ENCODE peak calls at places on chromosomes 6 and 20, in ten cellular contexts. N, A, D, O, I, H, F, P, U and J are unnamed samples.

GRCh38 chr20:33516882-33517281 is 27.0 kb downstream of the CBFA2T2 start:
- DNase-seq in N (no peak), A (no peak), D (no peak), O (no peak), I (no peak), H (no peak), F (no peak), P (no peak), U (no peak), J (no peak)

GRCh38 chr20:19786311-19786710 is 28.3 kb downstream of the RIN2 start:
- DNase-seq in N (no peak), A (no peak), D (peak), O (peak), I (no peak), H (peak), F (no peak), P (peak), U (peak), J (peak)

GRCh38 chr6:144283781-144284473 is 1.2 kb upstream of the UTRN start:
- DNase-seq in N (no peak), A (no peak), D (no peak), O (no peak), I (no peak), H (no peak), F (no peak), P (no peak), U (no peak), J (no peak)

GRCh38 chr20:19249515-19249914 is 37.1 kb downstream of the SLC24A3 start:
- DNase-seq in N (no peak), A (no peak), D (no peak), O (peak), I (no peak), H (peak), F (no peak), P (no peak), U (no peak), J (no peak)

GRCh38 chr6:137982418-137983189 is 115.5 kb downstream of the TNFAIP3 start:
- DNase-seq in N (no peak), A (no peak), D (no peak), O (no peak), I (no peak), H (no peak), F (no peak), P (no peak), U (no peak), J (no peak)

GRCh38 chr6:132021552-132022375 is 70.6 kb upstream of the CCN2 start:
- DNase-seq in N (no peak), A (no peak), D (no peak), O (no peak), I (no peak), H (no peak), F (no peak), P (no peak), U (peak), J (no peak)

GRCh38 chr6:167776906-167777645 is 49.6 kb upstream of the AFDN start:
- DNase-seq in N (no peak), A (no peak), D (peak), O (no peak), I (no peak), H (no peak), F (no peak), P (no peak), U (no peak), J (peak)

GRCh38 chr6:42841844-42842584 is 37.4 kb upstream of the RPL7L1 start:
- DNase-seq in N (no peak), A (no peak), D (no peak), O (no peak), I (no peak), H (no peak), F (no peak), P (no peak), U (no peak), J (no peak)

GRCh38 chr20:2336471-2336870 is 40.7 kb downstream of the TGM3 start:
- DNase-seq in N (no peak), A (no peak), D (no peak), O (no peak), I (no peak), H (no peak), F (no peak), P (no peak), U (no peak), J (peak)

GRCh38 chr6:134310817-134311216 is 7.1 kb downstream of the SGK1 start:
- DNase-seq in N (no peak), A (no peak), D (no peak), O (no peak), I (no peak), H (no peak), F (no peak), P (no peak), U (no peak), J (no peak)

GRCh38 chr6:126631343-126631742 is 291.4 kb downstream of the CENPW start:
- DNase-seq in N (no peak), A (no peak), D (no peak), O (no peak), I (no peak), H (peak), F (no peak), P (no peak), U (no peak), J (no peak)

GRCh38 chr6:19830171-19830570 is 7.0 kb upstream of the ID4 start:
- DNase-seq in N (no peak), A (no peak), D (no peak), O (no peak), I (no peak), H (no peak), F (no peak), P (no peak), U (no peak), J (no peak)

GRCh38 chr6:166076625-166077024 is 91.0 kb downstream of the TBXT start:
- DNase-seq in N (no peak), A (no peak), D (no peak), O (no peak), I (no peak), H (no peak), F (no peak), P (no peak), U (no peak), J (no peak)

GRCh38 chr20:2102585-2103453 is 1.2 kb downstream of the STK35 start:
- DNase-seq in N (peak), A (peak), D (peak), O (peak), I (peak), H (peak), F (peak), P (peak), U (peak), J (peak)

GRCh38 chr20:11891827-11892521 is 25.7 kb upstream of the BTBD3 start:
- DNase-seq in N (peak), A (no peak), D (peak), O (peak), I (peak), H (peak), F (no peak), P (peak), U (peak), J (no peak)

GRCh38 chr20:43550456-43550855 is 8.4 kb upstream of the SGK2 start:
- DNase-seq in N (no peak), A (no peak), D (peak), O (no peak), I (no peak), H (no peak), F (no peak), P (no peak), U (no peak), J (no peak)

GRCh38 chr6:31838968-31839367 is 11.4 kb downstream of the HSPA1B start:
- DNase-seq in N (no peak), A (no peak), D (no peak), O (no peak), I (no peak), H (no peak), F (no peak), P (no peak), U (no peak), J (no peak)

GRCh38 chr6:46749731-46750130 is 3.0 kb downstream of the ANKRD66 start:
- DNase-seq in N (no peak), A (no peak), D (no peak), O (no peak), I (no peak), H (no peak), F (no peak), P (no peak), U (no peak), J (no peak)

GRCh38 chr6:30399390-30400058 is 54.6 kb downstream of the RPP21 start:
- DNase-seq in N (no peak), A (no peak), D (no peak), O (no peak), I (no peak), H (no peak), F (no peak), P (no peak), U (no peak), J (no peak)

GRCh38 chr6:170545405-170545804 is 7.7 kb downstream of the PSMB1 start:
- DNase-seq in N (no peak), A (no peak), D (no peak), O (no peak), I (no peak), H (no peak), F (no peak), P (no peak), U (no peak), J (no peak)

GRCh38 chr6:167493961-167494697 is 169.2 kb downstream of the TTLL2 start:
- DNase-seq in N (no peak), A (peak), D (no peak), O (peak), I (no peak), H (peak), F (no peak), P (peak), U (no peak), J (no peak)

GRCh38 chr6:50818673-50819072 is at the start of gene TFAP2B:
- DNase-seq in N (no peak), A (no peak), D (no peak), O (no peak), I (no peak), H (no peak), F (no peak), P (no peak), U (no peak), J (no peak)

GRCh38 chr6:82570083-82570482 is 206.5 kb downstream of the TPBG start:
- DNase-seq in N (no peak), A (no peak), D (no peak), O (no peak), I (no peak), H (no peak), F (no peak), P (no peak), U (no peak), J (no peak)

GRCh38 chr6:75693534-75693933 is 55.5 kb upstream of the MYO6 start:
- DNase-seq in N (no peak), A (no peak), D (no peak), O (no peak), I (no peak), H (no peak), F (no peak), P (no peak), U (no peak), J (no peak)

GRCh38 chr6:77450924-77451323 is 12.4 kb downstream of the HTR1B start:
- DNase-seq in N (no peak), A (no peak), D (no peak), O (no peak), I (no peak), H (no peak), F (no peak), P (no peak), U (no peak), J (no peak)

GRCh38 chr20:62524486-62524885 is 48.7 kb upstream of the GATA5 start:
- DNase-seq in N (no peak), A (no peak), D (no peak), O (no peak), I (no peak), H (no peak), F (no peak), P (no peak), U (no peak), J (no peak)

GRCh38 chr6:157056275-157056674 is 267.0 kb downstream of the TMEM242 start:
- DNase-seq in N (no peak), A (no peak), D (no peak), O (no peak), I (no peak), H (no peak), F (no peak), P (no peak), U (no peak), J (no peak)

GRCh38 chr6:39077882-39078594 is 29.5 kb downstream of the GLP1R start:
- DNase-seq in N (no peak), A (no peak), D (no peak), O (no peak), I (no peak), H (no peak), F (no peak), P (no peak), U (no peak), J (no peak)

GRCh38 chr20:46746972-46747371 is 37.5 kb downstream of the SLC2A10 start:
- DNase-seq in N (no peak), A (no peak), D (no peak), O (no peak), I (no peak), H (no peak), F (no peak), P (no peak), U (no peak), J (no peak)

GRCh38 chr20:2753456-2754040 is 46.9 kb downstream of the CPXM1 start:
- DNase-seq in N (no peak), A (no peak), D (peak), O (no peak), I (no peak), H (no peak), F (no peak), P (no peak), U (no peak), J (no peak)

GRCh38 chr6:79544299-79544927 is 7.2 kb upstream of the LCA5 start:
- DNase-seq in N (no peak), A (no peak), D (no peak), O (no peak), I (no peak), H (no peak), F (peak), P (no peak), U (no peak), J (no peak)

GRCh38 chr6:45709834-45710233 is 305.8 kb downstream of the CLIC5 start:
- DNase-seq in N (no peak), A (no peak), D (no peak), O (no peak), I (no peak), H (no peak), F (no peak), P (no peak), U (no peak), J (no peak)

GRCh38 chr6:31171931-31172882 is 1.7 kb upstream of the POU5F1 start:
- DNase-seq in N (no peak), A (no peak), D (no peak), O (no peak), I (no peak), H (no peak), F (no peak), P (no peak), U (no peak), J (no peak)

GRCh38 chr6:87054143-87054833 is 40.6 kb downstream of the CGA start:
- DNase-seq in N (no peak), A (no peak), D (no peak), O (no peak), I (no peak), H (no peak), F (no peak), P (no peak), U (no peak), J (no peak)

GRCh38 chr20:24634855-24635254 is 165.4 kb downstream of the SYNDIG1 start:
- DNase-seq in N (peak), A (no peak), D (no peak), O (no peak), I (no peak), H (peak), F (no peak), P (peak), U (no peak), J (peak)

GRCh38 chr6:43125555-43125954 is 45.5 kb upstream of the SRF start:
- DNase-seq in N (no peak), A (no peak), D (no peak), O (no peak), I (no peak), H (no peak), F (no peak), P (no peak), U (no peak), J (no peak)

GRCh38 chr20:58697201-58697866 is 4.7 kb downstream of the NPEPL1 start:
- DNase-seq in N (no peak), A (peak), D (peak), O (no peak), I (no peak), H (no peak), F (no peak), P (peak), U (no peak), J (no peak)

GRCh38 chr6:162538643-162539064 is 188.9 kb downstream of the PRKN start:
- DNase-seq in N (no peak), A (peak), D (no peak), O (no peak), I (no peak), H (no peak), F (no peak), P (no peak), U (no peak), J (no peak)

GRCh38 chr6:87840324-87840723 is 138.3 kb upstream of the AKIRIN2 start:
- DNase-seq in N (no peak), A (no peak), D (no peak), O (no peak), I (no peak), H (no peak), F (no peak), P (no peak), U (no peak), J (no peak)

GRCh38 chr6:52098649-52099184 is 11.3 kb upstream of the PKHD1 start:
- DNase-seq in N (no peak), A (no peak), D (no peak), O (no peak), I (no peak), H (no peak), F (no peak), P (no peak), U (no peak), J (no peak)

GRCh38 chr6:114421219-114421618 is 78.4 kb upstream of the HS3ST5 start:
- DNase-seq in N (no peak), A (no peak), D (no peak), O (no peak), I (no peak), H (no peak), F (no peak), P (no peak), U (no peak), J (no peak)
- TF ChIP-seq POLR2A in N (no peak), A (no peak), D (no peak), O (no peak), I (no peak), H (no peak), F (no peak), P (no peak), U (no peak), J (no peak)

DNA sequence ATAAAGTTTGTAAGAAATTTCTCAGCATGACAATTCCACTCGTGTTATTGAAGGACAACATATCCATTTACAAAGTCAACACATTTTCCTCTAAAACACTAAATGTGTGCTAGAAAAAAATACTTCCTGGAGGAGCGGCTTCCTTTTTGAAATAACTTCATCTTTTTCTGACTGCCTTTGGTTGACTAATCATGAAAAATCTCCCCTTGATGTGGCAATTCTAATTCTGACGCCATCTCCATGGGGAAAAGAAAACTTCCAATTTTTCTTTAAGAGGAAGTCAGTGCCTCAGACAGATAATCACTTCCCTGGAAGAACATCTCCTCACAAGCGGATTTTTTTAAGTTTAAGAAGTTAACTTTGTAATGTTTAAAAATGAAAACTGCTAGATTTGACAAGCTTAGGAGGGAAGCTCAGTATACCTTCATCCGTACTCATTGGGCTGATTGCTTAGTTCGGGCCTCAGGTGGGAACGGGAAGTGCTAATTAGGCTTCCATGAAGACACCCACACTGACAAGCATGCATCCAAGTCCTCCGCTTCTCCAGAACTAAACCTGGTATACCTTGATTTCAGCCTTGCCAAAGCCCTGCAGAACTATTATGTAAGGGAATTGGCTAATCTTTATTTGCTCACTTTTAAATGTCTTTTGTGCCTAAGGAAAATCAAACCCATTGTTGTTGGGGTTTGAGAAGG is 35.1 kb upstream of the DUSP22 start:
- DNase-seq in N (no peak), A (no peak), D (no peak), O (peak), I (no peak), H (no peak), F (no peak), P (no peak), U (no peak), J (no peak)
- TF ChIP-seq POLR2A in N (no peak), A (no peak), D (no peak), O (no peak), I (no peak), H (no peak), F (no peak), P (no peak), U (no peak), J (no peak)

GRCh38 chr6:159372333-159372732 is 203.1 kb downstream of the FNDC1 start:
- DNase-seq in N (no peak), A (no peak), D (no peak), O (no peak), I (no peak), H (no peak), F (no peak), P (no peak), U (no peak), J (no peak)
- TF ChIP-seq POLR2A in N (no peak), A (no peak), D (no peak), O (no peak), I (no peak), H (no peak), F (no peak), P (no peak), U (no peak), J (no peak)

GRCh38 chr20:37242503-37242902 is 19.1 kb downstream of the GHRH start:
- DNase-seq in N (no peak), A (no peak), D (no peak), O (no peak), I (no peak), H (no peak), F (no peak), P (no peak), U (no peak), J (no peak)

GRCh38 chr20:37244572-37244957 is 17.0 kb downstream of the GHRH start:
- DNase-seq in N (no peak), A (no peak), D (no peak), O (no peak), I (no peak), H (no peak), F (no peak), P (no peak), U (no peak), J (no peak)

GRCh38 chr20:37243076-37243936 is 18.3 kb downstream of the GHRH start:
- DNase-seq in N (no peak), A (no peak), D (no peak), O (no peak), I (no peak), H (no peak), F (no peak), P (no peak), U (peak), J (peak)

GRCh38 chr20:37245181-37245580 is 16.4 kb downstream of the GHRH start:
- DNase-seq in N (no peak), A (no peak), D (no peak), O (no peak), I (no peak), H (no peak), F (no peak), P (no peak), U (no peak), J (no peak)

GRCh38 chr20:37243937-37244571 is 17.6 kb downstream of the GHRH start:
- DNase-seq in N (no peak), A (peak), D (no peak), O (no peak), I (peak), H (no peak), F (no peak), P (peak), U (peak), J (no peak)
- TF ChIP-seq POLR2A in N (no peak), A (no peak), D (no peak), O (no peak), I (no peak), H (no peak), F (peak), P (no peak), U (no peak), J (no peak)

GRCh38 chr6:121436966-121437756 is 1.7 kb downstream of the GJA1 start:
- DNase-seq in N (peak), A (peak), D (peak), O (peak), I (no peak), H (peak), F (no peak), P (peak), U (peak), J (no peak)

GRCh38 chr6:121436172-121436965 is 923 bp downstream of the GJA1 start:
- DNase-seq in N (no peak), A (no peak), D (no peak), O (no peak), I (no peak), H (peak), F (no peak), P (peak), U (no peak), J (no peak)

GRCh38 chr6:121435444-121436069 is at the start of gene GJA1:
- DNase-seq in N (peak), A (no peak), D (no peak), O (peak), I (no peak), H (peak), F (no peak), P (peak), U (peak), J (no peak)

GRCh38 chr6:121439456-121440250 is 4.2 kb downstream of the GJA1 start:
- DNase-seq in N (no peak), A (no peak), D (no peak), O (no peak), I (no peak), H (no peak), F (no peak), P (no peak), U (no peak), J (no peak)

GRCh38 chr6:121437861-121438651 is 2.6 kb downstream of the GJA1 start:
- DNase-seq in N (no peak), A (no peak), D (no peak), O (peak), I (no peak), H (peak), F (no peak), P (peak), U (peak), J (no peak)
- TF ChIP-seq POLR2A in N (no peak), A (no peak), D (no peak), O (no peak), I (no peak), H (peak), F (no peak), P (no peak), U (no peak), J (no peak)